ENCODE peak calls at places on chromosomes 2 and 18, in ten cellular contexts. C is ovary, G is T follicular helper cell, P is uterus, H is kidney glomerular epithelial cell, A is H9, J is mammary epithelial cell, V is ELR, O is kidney, S is KG1. D is an unnamed sample.

GRCh38 chr2:187988348-187988747 is 303.3 kb upstream of the GULP1 start:
- DNase-seq in P (no peak), J (no peak), C (no peak), G (no peak), O (no peak), H (no peak), S (no peak), A (peak), V (no peak), D (no peak)

GRCh38 chr2:26639685-26640240 is 1.4 kb downstream of the CIB4 start:
- DNase-seq in A (peak), J (no peak), S (no peak), H (no peak), G (no peak), C (no peak), O (no peak), P (no peak), V (no peak), D (no peak)

GRCh38 chr18:21991081-21991534 is 178.3 kb upstream of the GATA6 start:
- DNase-seq in C (no peak), H (no peak), G (no peak), P (no peak), S (no peak), V (no peak), O (no peak), A (peak), J (no peak), D (no peak)

GRCh38 chr2:237090906-237091305 is 5.2 kb downstream of the COPS8 start:
- DNase-seq in G (no peak), H (no peak), J (no peak), C (no peak), O (no peak), A (no peak), P (no peak), V (no peak), S (no peak), D (no peak)

GRCh38 chr2:64165696-64166095 is 21.5 kb upstream of the PELI1 start:
- DNase-seq in A (no peak), C (no peak), P (no peak), V (peak), S (no peak), O (no peak), J (peak), G (no peak), H (peak), D (peak)

GRCh38 chr2:176753752-176754474 is 458.7 kb upstream of the HNRNPA3 start:
- DNase-seq in V (no peak), C (no peak), S (no peak), O (no peak), H (no peak), A (no peak), G (no peak), P (no peak), J (no peak), D (no peak)

GRCh38 chr18:63409301-63409700 is 13.0 kb downstream of the VPS4B start:
- DNase-seq in H (no peak), P (no peak), S (no peak), O (no peak), J (peak), V (peak), C (no peak), G (no peak), A (no peak), D (no peak)

GRCh38 chr18:27185025-27185763 is at the start of gene CHST9:
- DNase-seq in S (no peak), J (peak), C (no peak), G (no peak), V (no peak), P (no peak), O (peak), H (no peak), A (peak), D (no peak)

GRCh38 chr2:61536086-61536722 is 2.0 kb downstream of the XPO1 start:
- DNase-seq in J (no peak), V (peak), A (no peak), O (no peak), C (no peak), S (peak), P (no peak), G (no peak), H (no peak), D (no peak)

GRCh38 chr18:9177047-9177446 is 40.5 kb downstream of the ANKRD12 start:
- DNase-seq in C (no peak), A (no peak), P (no peak), V (no peak), J (no peak), H (no peak), O (no peak), G (no peak), S (no peak), D (no peak)

GRCh38 chr2:62149708-62150107 is 46.2 kb upstream of the B3GNT2 start:
- DNase-seq in H (peak), O (no peak), P (no peak), V (peak), C (no peak), G (no peak), A (no peak), J (peak), S (no peak), D (peak)

GRCh38 chr2:167144179-167144898 is 256.1 kb downstream of the XIRP2 start:
- DNase-seq in J (no peak), V (peak), S (no peak), C (no peak), O (no peak), P (no peak), G (no peak), H (no peak), A (no peak), D (peak)

GRCh38 chr2:219059725-219060682 is 717 bp downstream of the IHH start:
- DNase-seq in S (no peak), P (no peak), V (no peak), C (no peak), A (peak), G (peak), O (peak), H (no peak), J (peak), D (no peak)

GRCh38 chr18:34807106-34807796 is 97.2 kb downstream of the DTNA start:
- DNase-seq in C (no peak), G (no peak), J (peak), H (peak), A (peak), O (no peak), V (no peak), S (no peak), P (no peak), D (peak)

GRCh38 chr18:22683196-22683676 is 249.9 kb upstream of the RBBP8 start:
- DNase-seq in H (peak), J (peak), A (no peak), V (peak), O (peak), C (peak), G (no peak), S (no peak), P (peak), D (peak)

GRCh38 chr2:128986867-128987268 is 668.2 kb upstream of the HS6ST1 start:
- DNase-seq in J (peak), H (no peak), G (no peak), A (no peak), S (no peak), O (no peak), P (no peak), C (no peak), V (no peak), D (peak)

GRCh38 chr18:8264861-8265411 is 344.3 kb upstream of the RAB12 start:
- DNase-seq in P (no peak), G (no peak), C (no peak), S (no peak), A (no peak), J (peak), H (no peak), V (no peak), O (no peak), D (peak)